ENCODE peak calls at places on chromosomes 2 and 18, in four cellular contexts. One of them, this sample, is unnamed.

GRCh38 chr18:2736823-2737222 is 81.3 kb downstream of the SMCHD1 start:
- DNase-seq in aorta: no peak
- DNase-seq in WTC11: no peak
- DNase-seq in uterus: no peak
- DNase-seq in this sample: no peak

GRCh38 chr2:204180671-204181070 is 244.1 kb downstream of the ICOS start:
- DNase-seq in aorta: no peak
- DNase-seq in uterus: no peak
- DNase-seq in WTC11: no peak
- DNase-seq in this sample: no peak

GRCh38 chr2:126761981-126762878 is 106.3 kb downstream of the GYPC start:
- DNase-seq in WTC11: no peak
- DNase-seq in aorta: no peak
- DNase-seq in uterus: no peak
- DNase-seq in this sample: no peak

GRCh38 chr18:52200406-52200805 is 139.6 kb upstream of the DCC start:
- DNase-seq in WTC11: no peak
- DNase-seq in uterus: no peak
- DNase-seq in aorta: no peak
- DNase-seq in this sample: no peak

GRCh38 chr2:152571035-152571766 is 146.1 kb downstream of the PRPF40A start:
- DNase-seq in aorta: no peak
- DNase-seq in WTC11: no peak
- DNase-seq in uterus: no peak
- DNase-seq in this sample: no peak

GRCh38 chr2:177603734-177604133 is 211.2 kb downstream of the AGPS start:
- DNase-seq in WTC11: no peak
- DNase-seq in uterus: no peak
- DNase-seq in aorta: no peak
- DNase-seq in this sample: no peak

GRCh38 chr2:10278029-10278762 is 24.5 kb upstream of the HPCAL1 start:
- DNase-seq in WTC11: no peak
- DNase-seq in aorta: peak
- DNase-seq in uterus: peak
- DNase-seq in this sample: peak

GRCh38 chr2:218983971-218984238 is 1.1 kb downstream of the FEV start:
- DNase-seq in WTC11: no peak
- DNase-seq in aorta: no peak
- DNase-seq in uterus: no peak
- DNase-seq in this sample: no peak

GRCh38 chr2:232389327-232389726 is 10.8 kb downstream of the ALPP start:
- DNase-seq in WTC11: no peak
- DNase-seq in uterus: no peak
- DNase-seq in aorta: no peak
- DNase-seq in this sample: no peak

GRCh38 chr2:180690611-180691010 is 289.8 kb upstream of the UBE2E3 start:
- DNase-seq in aorta: no peak
- DNase-seq in WTC11: no peak
- DNase-seq in uterus: no peak
- DNase-seq in this sample: no peak

GRCh38 chr2:198973785-198974184 is 484.0 kb downstream of the SATB2 start:
- DNase-seq in uterus: no peak
- DNase-seq in WTC11: no peak
- DNase-seq in aorta: no peak
- DNase-seq in this sample: no peak

GRCh38 chr2:240966906-240967680 is 31.3 kb upstream of the SNED1 start:
- DNase-seq in uterus: no peak
- DNase-seq in WTC11: peak
- DNase-seq in aorta: peak
- DNase-seq in this sample: no peak

GRCh38 chr18:986071-986470 is 81.4 kb downstream of the ADCYAP1 start:
- DNase-seq in uterus: no peak
- DNase-seq in WTC11: peak
- DNase-seq in aorta: peak
- DNase-seq in this sample: no peak

GRCh38 chr2:113085542-113085941 is 17.8 kb downstream of the IL1F10 start:
- DNase-seq in uterus: no peak
- DNase-seq in aorta: no peak
- DNase-seq in WTC11: no peak
- DNase-seq in this sample: no peak